ENCODE peak calls at places on chromosomes 6 and 20, in four cellular contexts. P is tibial artery, D is PC-3, Y is left lung. Q is an unnamed sample. For H3K4me1 and H3K9me3, the result is how much of the 10 kb centered on the place peaks cover.

GRCh38 chr20:52201395-52201794 is 9.8 kb upstream of the ZFP64 start:
- DNase-seq in D (no peak), Y (no peak), P (no peak), Q (no peak)

GRCh38 chr20:57987659-57988058 is 240.8 kb downstream of the ANKRD60 start:
- DNase-seq in Y (no peak), D (no peak), P (no peak), Q (no peak)

GRCh38 chr20:5806457-5807263 is 56.5 kb downstream of the SHLD1 start:
- DNase-seq in D (peak), P (no peak), Y (no peak), Q (no peak)

GRCh38 chr6:74690365-74690764 is 515.5 kb downstream of the COL12A1 start:
- DNase-seq in P (no peak), Y (no peak), D (no peak), Q (no peak)

GRCh38 chr6:392441-393390 is 1.2 kb downstream of the IRF4 start:
- DNase-seq in D (no peak), Y (no peak), P (no peak), Q (no peak)

GRCh38 chr6:142444388-142444787 is 142.6 kb downstream of the ADGRG6 start:
- DNase-seq in Y (no peak), D (peak), P (no peak), Q (no peak)

GRCh38 chr6:40936810-40937209 is 102.2 kb downstream of the UNC5CL start:
- DNase-seq in Y (no peak), D (peak), P (no peak), Q (no peak)

GRCh38 chr20:53917145-53918009 is 153.0 kb downstream of the BCAS1 start:
- DNase-seq in D (peak), Y (peak), P (peak), Q (peak)

GRCh38 chr6:168027521-168027920 is 30.1 kb downstream of the KIF25 start:
- DNase-seq in Y (no peak), D (no peak), P (no peak), Q (no peak)

GRCh38 chr6:27592107-27592480 is 119.2 kb upstream of the ZNF184 start:
- DNase-seq in Y (no peak), D (no peak), P (no peak), Q (no peak)

GRCh38 chr6:4973972-4974885 is 29.6 kb downstream of the RPP40 start:
- DNase-seq in Y (no peak), P (peak), D (peak), Q (peak)

GRCh38 chr20:56945057-56945456 is 316.0 kb downstream of the TFAP2C start:
- DNase-seq in Y (no peak), D (peak), P (no peak), Q (no peak)

GRCh38 chr6:67615796-67616195 is 1019.3 kb upstream of the ADGRB3 start:
- DNase-seq in P (no peak), Y (no peak), D (peak), Q (no peak)

GRCh38 chr20:46009847-46010246 is 1.1 kb downstream of the MMP9 start:
- DNase-seq in D (no peak), P (no peak), Y (no peak), Q (no peak)
- H3K4me1 ChIP-seq in D (under half), P (under half), Y (half or more), Q (under half)

GRCh38 chr20:61982951-61983315 is 82.7 kb downstream of the TAF4 start:
- DNase-seq in Y (no peak), D (no peak), P (no peak), Q (no peak)
- H3K9me3 ChIP-seq in Y (under half), D (under half), P (under half), Q (under half)

GRCh38 chr20:38748863-38749153 is 548 bp downstream of the ACTR5 start:
- DNase-seq in Y (no peak), P (no peak), D (peak), Q (no peak)

GRCh38 chr20:38745757-38746156 is 2.5 kb upstream of the ACTR5 start:
- DNase-seq in Y (no peak), D (no peak), P (no peak), Q (no peak)

GRCh38 chr20:38747495-38748096 is 664 bp upstream of the ACTR5 start:
- DNase-seq in P (no peak), D (peak), Y (no peak), Q (no peak)

GRCh38 chr20:38751360-38751976 is 3.2 kb downstream of the ACTR5 start:
- DNase-seq in D (peak), P (no peak), Y (no peak), Q (no peak)

GRCh38 chr20:38748097-38748862 is at the start of gene ACTR5:
- DNase-seq in P (peak), D (peak), Y (peak), Q (peak)
- H3K4me3 ChIP-seq in P (peak), D (peak), Y (peak), Q (peak)

GRCh38 chr6:12815089-12815488 is 98.5 kb downstream of the PHACTR1 start:
- DNase-seq in P (no peak), Y (no peak), D (no peak), Q (no peak)

GRCh38 chr6:12818324-12818723 is 101.8 kb downstream of the PHACTR1 start:
- DNase-seq in D (no peak), Y (no peak), P (no peak), Q (no peak)

GRCh38 chr6:12811519-12811918 is 95.0 kb downstream of the PHACTR1 start:
- DNase-seq in D (no peak), P (no peak), Y (no peak), Q (no peak)

GRCh38 chr6:12815884-12816600 is 99.5 kb downstream of the PHACTR1 start:
- DNase-seq in P (no peak), Y (no peak), D (no peak), Q (no peak)

DNA sequence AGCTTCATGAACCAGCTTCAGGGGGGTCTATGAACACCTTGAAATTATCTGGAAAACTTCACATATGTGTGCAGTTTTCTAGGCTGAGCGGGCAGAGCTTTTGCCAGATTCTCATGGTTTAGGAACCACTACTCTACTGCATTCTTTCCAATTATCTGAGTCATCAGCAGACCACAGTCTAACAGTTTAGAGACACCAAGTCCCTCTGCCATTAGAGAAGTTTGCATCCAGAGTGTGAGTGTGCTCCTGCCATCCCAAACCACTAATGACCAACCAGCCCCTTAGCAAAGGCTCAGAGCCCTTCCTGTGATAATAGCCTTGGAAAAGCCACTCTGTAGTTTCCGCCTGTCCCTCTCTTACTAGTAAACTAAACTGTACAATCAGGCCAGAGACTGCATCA is 96.8 kb downstream of the PHACTR1 start:
- DNase-seq in P (no peak), Y (no peak), D (no peak), Q (no peak)
- H3K4me1 ChIP-seq in P (under half), Y (under half), D (under half), Q (under half)

GRCh38 chr20:55139173-55139765 is 663.9 kb downstream of the DOK5 start:
- DNase-seq in P (no peak), Y (no peak), D (no peak), Q (no peak)

GRCh38 chr20:55142932-55143331 is 667.5 kb downstream of the DOK5 start:
- DNase-seq in D (no peak), P (no peak), Y (no peak), Q (no peak)

GRCh38 chr20:55140631-55141030 is 665.2 kb downstream of the DOK5 start:
- DNase-seq in P (no peak), Y (no peak), D (no peak), Q (no peak)

DNA sequence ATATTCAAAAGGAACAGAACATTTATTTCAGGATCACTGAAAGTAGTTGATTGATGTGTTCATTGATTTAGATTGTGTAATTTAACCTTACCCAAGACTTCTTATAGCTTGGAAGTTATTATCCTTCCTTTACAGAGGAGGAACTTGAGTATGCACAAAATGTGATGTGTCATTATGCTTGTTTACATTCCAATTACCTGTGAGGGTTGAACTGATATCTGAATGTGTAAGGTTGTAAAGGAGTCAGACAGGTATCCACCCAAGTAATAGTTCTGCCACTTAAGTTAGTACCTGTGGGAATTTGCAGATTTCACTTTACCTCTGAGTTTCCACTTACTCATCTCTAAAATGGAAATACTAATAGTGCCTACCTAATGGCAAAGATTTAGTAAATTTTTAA is 668.2 kb downstream of the DOK5 start:
- DNase-seq in P (no peak), Y (no peak), D (no peak), Q (no peak)
- H3K9me3 ChIP-seq in P (under half), Y (under half), D (under half), Q (under half)

GRCh38 chr6:90100059-90100665 is 196.5 kb downstream of the BACH2 start:
- DNase-seq in D (no peak), P (no peak), Y (no peak), Q (no peak)

GRCh38 chr6:90106449-90106848 is 190.2 kb downstream of the BACH2 start:
- DNase-seq in D (no peak), P (no peak), Y (no peak), Q (no peak)

GRCh38 chr6:90105766-90106165 is 190.9 kb downstream of the BACH2 start:
- DNase-seq in Y (no peak), D (no peak), P (no peak), Q (no peak)

GRCh38 chr6:90101403-90101802 is 195.2 kb downstream of the BACH2 start:
- DNase-seq in D (no peak), Y (no peak), P (no peak), Q (no peak)

DNA sequence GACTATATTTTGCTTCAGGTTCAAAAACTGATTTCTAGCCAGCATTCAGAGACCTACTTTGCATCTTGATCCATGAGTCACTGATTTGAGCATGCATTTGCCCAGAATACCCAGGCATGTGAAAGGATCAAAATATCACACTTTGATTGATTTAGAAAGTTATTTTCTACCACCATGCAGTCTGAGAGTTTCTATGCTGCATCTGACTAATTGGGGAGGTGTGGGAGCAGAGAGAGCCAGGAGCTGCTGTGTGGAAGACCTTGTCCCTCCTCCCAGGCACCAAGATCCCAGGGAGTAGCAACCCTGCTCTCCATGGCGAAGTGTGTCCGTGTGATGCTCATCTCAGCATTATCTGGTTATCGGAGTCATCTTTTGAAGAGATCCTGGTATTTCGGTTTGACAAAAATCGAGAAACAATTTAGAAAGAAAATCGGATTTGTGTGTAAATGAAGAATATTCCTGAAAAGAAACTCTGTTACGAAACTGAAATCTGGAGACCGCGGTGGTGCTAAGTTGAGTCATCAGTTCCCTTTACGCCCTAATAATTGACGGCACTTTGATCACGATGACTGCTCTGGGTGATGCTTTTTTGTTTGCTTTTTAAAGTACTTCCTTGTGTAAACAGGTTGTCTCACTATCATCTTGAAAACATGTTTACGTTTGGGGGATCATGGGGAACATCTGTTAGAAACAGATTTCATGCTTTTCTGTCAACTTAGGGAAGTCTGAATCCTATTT is 193.4 kb downstream of the BACH2 start:
- DNase-seq in P (no peak), Y (no peak), D (peak), Q (no peak)
- H3K4me3 ChIP-seq in P (no peak), Y (no peak), D (no peak), Q (no peak)

GRCh38 chr20:49945701-49946477 is 9.7 kb downstream of the RNF114 start:
- DNase-seq in P (no peak), Y (peak), D (no peak), Q (no peak)
- H3K4me1 ChIP-seq in P (under half), Y (under half), D (under half), Q (under half)